ENCODE peak calls at places on chromosomes 13 and 19, in five cellular contexts. One of them, this sample, is unnamed.

GRCh38 chr19:35379992-35380391 is 9.1 kb downstream of the GPR42 start:
- DNase-seq in heart right ventricle: no peak
- DNase-seq in fibroblast of mammary gland: no peak
- DNase-seq in cardiac muscle cell: peak; percentile 73
- DNase-seq in fibroblast of pulmonary artery: no peak
- DNase-seq in this sample: peak; percentile 39

GRCh38 chr13:109088101-109088500 is 458.7 kb downstream of the MYO16 start:
- DNase-seq in heart right ventricle: no peak
- DNase-seq in cardiac muscle cell: no peak
- DNase-seq in fibroblast of pulmonary artery: peak; percentile 1
- DNase-seq in fibroblast of mammary gland: no peak
- DNase-seq in this sample: no peak

GRCh38 chr19:38319421-38320258 is at the start of gene KCNK6:
- DNase-seq in fibroblast of pulmonary artery: peak; percentile 23
- DNase-seq in fibroblast of mammary gland: peak; percentile 7
- DNase-seq in cardiac muscle cell: peak; percentile 63
- DNase-seq in heart right ventricle: peak; percentile 56
- DNase-seq in this sample: peak; percentile 92

GRCh38 chr19:1875646-1876493 is 9.4 kb downstream of the ABHD17A start:
- DNase-seq in fibroblast of mammary gland: peak; percentile 80
- DNase-seq in fibroblast of pulmonary artery: peak; percentile 89
- DNase-seq in cardiac muscle cell: peak; percentile 96
- DNase-seq in heart right ventricle: peak; percentile 91
- DNase-seq in this sample: peak; percentile 90

GRCh38 chr13:83162493-83162892 is 719.8 kb downstream of the SLITRK1 start:
- DNase-seq in fibroblast of mammary gland: peak; percentile 28
- DNase-seq in heart right ventricle: no peak
- DNase-seq in cardiac muscle cell: peak; percentile 44
- DNase-seq in fibroblast of pulmonary artery: no peak
- DNase-seq in this sample: no peak

GRCh38 chr19:48203227-48203793 is 32.8 kb downstream of the ZSWIM9 start:
- DNase-seq in fibroblast of mammary gland: no peak
- DNase-seq in heart right ventricle: no peak
- DNase-seq in cardiac muscle cell: no peak
- DNase-seq in fibroblast of pulmonary artery: no peak
- DNase-seq in this sample: no peak

GRCh38 chr13:76472916-76473315 is 413.3 kb downstream of the KCTD12 start:
- DNase-seq in fibroblast of pulmonary artery: no peak
- DNase-seq in cardiac muscle cell: peak; percentile 5
- DNase-seq in fibroblast of mammary gland: no peak
- DNase-seq in heart right ventricle: no peak
- DNase-seq in this sample: no peak

GRCh38 chr13:24360106-24360505 is 50.7 kb downstream of the C1QTNF9 start:
- DNase-seq in fibroblast of mammary gland: no peak
- DNase-seq in cardiac muscle cell: no peak
- DNase-seq in heart right ventricle: no peak
- DNase-seq in fibroblast of pulmonary artery: no peak
- DNase-seq in this sample: no peak

GRCh38 chr13:109652536-109652935 is 133.8 kb downstream of the IRS2 start:
- DNase-seq in cardiac muscle cell: no peak
- DNase-seq in fibroblast of pulmonary artery: peak; percentile 78
- DNase-seq in fibroblast of mammary gland: peak; percentile 24
- DNase-seq in heart right ventricle: no peak
- DNase-seq in this sample: no peak

GRCh38 chr19:51448745-51449093 is 9.5 kb downstream of the SIGLEC8 start:
- DNase-seq in heart right ventricle: no peak
- DNase-seq in cardiac muscle cell: no peak
- DNase-seq in fibroblast of pulmonary artery: no peak
- DNase-seq in fibroblast of mammary gland: no peak
- DNase-seq in this sample: no peak

GRCh38 chr19:6801397-6802086 is 29.0 kb downstream of the VAV1 start:
- DNase-seq in fibroblast of pulmonary artery: peak; percentile 26
- DNase-seq in fibroblast of mammary gland: no peak
- DNase-seq in heart right ventricle: peak; percentile 57
- DNase-seq in cardiac muscle cell: peak; percentile 0
- DNase-seq in this sample: peak; percentile 91

GRCh38 chr19:14505488-14506239 is 9.7 kb upstream of the GIPC1 start:
- DNase-seq in fibroblast of mammary gland: peak; percentile 72
- DNase-seq in fibroblast of pulmonary artery: peak; percentile 56
- DNase-seq in cardiac muscle cell: peak; percentile 69
- DNase-seq in heart right ventricle: no peak
- DNase-seq in this sample: peak; percentile 54

GRCh38 chr13:95858286-95859075 is 181.5 kb downstream of the DNAJC3 start:
- DNase-seq in fibroblast of mammary gland: peak; percentile 34
- DNase-seq in heart right ventricle: no peak
- DNase-seq in cardiac muscle cell: no peak
- DNase-seq in fibroblast of pulmonary artery: peak; percentile 95
- DNase-seq in this sample: no peak

GRCh38 chr13:50518791-50519201 is 324.7 kb downstream of the DLEU7 start:
- DNase-seq in fibroblast of pulmonary artery: no peak
- DNase-seq in cardiac muscle cell: no peak
- DNase-seq in fibroblast of mammary gland: no peak
- DNase-seq in heart right ventricle: no peak
- DNase-seq in this sample: no peak

GRCh38 chr13:33349996-33350826 is 64.7 kb upstream of the STARD13 start:
- DNase-seq in heart right ventricle: peak; percentile 61
- DNase-seq in fibroblast of pulmonary artery: peak; percentile 52
- DNase-seq in cardiac muscle cell: peak; percentile 44
- DNase-seq in fibroblast of mammary gland: peak; percentile 40
- DNase-seq in this sample: peak; percentile 90

GRCh38 chr19:8025321-8025720 is 19.9 kb upstream of the ELAVL1 start:
- DNase-seq in fibroblast of mammary gland: no peak
- DNase-seq in fibroblast of pulmonary artery: no peak
- DNase-seq in heart right ventricle: no peak
- DNase-seq in cardiac muscle cell: no peak
- DNase-seq in this sample: no peak

GRCh38 chr13:80276371-80277289 is 64.3 kb downstream of the SPRY2 start:
- DNase-seq in cardiac muscle cell: no peak
- DNase-seq in heart right ventricle: peak; percentile 38
- DNase-seq in fibroblast of mammary gland: peak; percentile 7
- DNase-seq in fibroblast of pulmonary artery: peak; percentile 75
- DNase-seq in this sample: peak; percentile 15

GRCh38 chr13:73096173-73097117 is 37.6 kb downstream of the KLF5 start:
- DNase-seq in heart right ventricle: no peak
- DNase-seq in fibroblast of mammary gland: peak; percentile 11
- DNase-seq in cardiac muscle cell: no peak
- DNase-seq in fibroblast of pulmonary artery: no peak
- DNase-seq in this sample: no peak

GRCh38 chr13:28137556-28137955 is 789 bp upstream of the PAN3 start:
- DNase-seq in heart right ventricle: peak; percentile 10
- DNase-seq in fibroblast of pulmonary artery: peak; percentile 13
- DNase-seq in cardiac muscle cell: no peak
- DNase-seq in fibroblast of mammary gland: peak; percentile 28
- DNase-seq in this sample: no peak

GRCh38 chr13:28136916-28137315 is 1.4 kb upstream of the PAN3 start:
- DNase-seq in fibroblast of mammary gland: peak; percentile 28
- DNase-seq in heart right ventricle: no peak
- DNase-seq in cardiac muscle cell: no peak
- DNase-seq in fibroblast of pulmonary artery: no peak
- DNase-seq in this sample: no peak

GRCh38 chr13:28138756-28139470 is 568 bp downstream of the PAN3 start:
- DNase-seq in heart right ventricle: peak; percentile 92
- DNase-seq in fibroblast of mammary gland: peak; percentile 84
- DNase-seq in fibroblast of pulmonary artery: peak; percentile 96
- DNase-seq in cardiac muscle cell: peak; percentile 90
- DNase-seq in this sample: peak; percentile 84

GRCh38 chr13:28140433-28141125 is 2.2 kb downstream of the PAN3 start:
- DNase-seq in fibroblast of mammary gland: peak; percentile 3
- DNase-seq in heart right ventricle: no peak
- DNase-seq in cardiac muscle cell: no peak
- DNase-seq in fibroblast of pulmonary artery: peak; percentile 7
- DNase-seq in this sample: no peak

DNA sequence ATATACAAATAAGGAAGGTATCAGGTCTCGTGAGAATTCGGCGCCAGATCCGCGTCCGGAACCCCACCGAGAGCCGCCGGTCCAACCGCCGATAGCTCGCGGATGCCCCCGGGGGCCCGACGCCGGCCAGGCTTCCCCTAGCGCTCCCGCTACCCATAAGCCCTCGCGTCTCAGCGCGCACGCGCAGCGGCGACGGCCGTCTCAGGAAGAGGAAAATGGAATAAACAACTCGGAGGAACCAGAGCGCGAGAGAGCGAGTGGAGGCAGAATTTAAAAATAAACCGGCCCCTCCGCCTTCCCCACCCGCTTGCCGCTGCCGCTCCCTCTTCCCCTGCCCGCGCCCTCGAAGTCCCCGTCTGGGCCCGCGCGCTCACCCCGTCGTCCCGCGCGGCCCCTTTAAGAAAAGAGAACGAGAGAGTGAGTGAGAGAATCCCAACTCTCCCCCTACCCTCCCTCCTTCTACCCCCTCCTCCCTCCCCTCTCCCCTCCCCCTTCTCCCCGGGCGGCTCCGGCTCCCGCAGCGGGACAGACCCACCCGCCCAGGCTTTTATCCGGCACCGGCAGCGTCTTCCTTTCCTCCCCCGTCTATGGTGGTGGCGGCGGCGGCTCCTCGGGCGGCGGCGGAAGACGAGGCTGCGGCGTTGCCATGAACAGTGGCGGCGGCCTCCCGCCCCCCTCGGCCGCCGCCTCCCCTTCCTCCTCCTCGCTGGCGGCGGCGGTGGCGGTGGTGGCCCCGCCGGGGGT is at the start of gene PAN3:
- DNase-seq in fibroblast of pulmonary artery: peak; percentile 92
- DNase-seq in heart right ventricle: peak; percentile 93
- DNase-seq in cardiac muscle cell: peak; percentile 94
- DNase-seq in fibroblast of mammary gland: peak; percentile 85
- DNase-seq in this sample: peak; percentile 89
- TF ChIP-seq CTCF in fibroblast of pulmonary artery: peak; percentile 5
- TF ChIP-seq CTCF in heart right ventricle: no peak
- TF ChIP-seq CTCF in cardiac muscle cell: peak; percentile 12
- TF ChIP-seq CTCF in fibroblast of mammary gland: no peak
- TF ChIP-seq CTCF in this sample: no peak

GRCh38 chr19:58581227-58582141 is 8.3 kb upstream of the MZF1 start:
- DNase-seq in fibroblast of pulmonary artery: peak; percentile 91
- DNase-seq in fibroblast of mammary gland: peak; percentile 89
- DNase-seq in cardiac muscle cell: peak; percentile 94
- DNase-seq in heart right ventricle: peak; percentile 88
- DNase-seq in this sample: peak; percentile 78
- TF ChIP-seq CTCF in fibroblast of pulmonary artery: peak; percentile 98
- TF ChIP-seq CTCF in fibroblast of mammary gland: peak; percentile 97
- TF ChIP-seq CTCF in cardiac muscle cell: peak; percentile 98
- TF ChIP-seq CTCF in heart right ventricle: peak; percentile 85
- TF ChIP-seq CTCF in this sample: peak; percentile 66

GRCh38 chr19:29943615-29944014 is 1.6 kb downstream of the URI1 start:
- DNase-seq in fibroblast of mammary gland: peak; percentile 59
- DNase-seq in fibroblast of pulmonary artery: no peak
- DNase-seq in cardiac muscle cell: no peak
- DNase-seq in heart right ventricle: no peak
- DNase-seq in this sample: no peak

GRCh38 chr19:29941828-29942403 is at the start of gene URI1:
- DNase-seq in fibroblast of mammary gland: peak; percentile 71
- DNase-seq in heart right ventricle: peak; percentile 91
- DNase-seq in fibroblast of pulmonary artery: peak; percentile 84
- DNase-seq in cardiac muscle cell: peak; percentile 93
- DNase-seq in this sample: peak; percentile 85

GRCh38 chr19:29940971-29941585 is 961 bp upstream of the URI1 start:
- DNase-seq in fibroblast of mammary gland: no peak
- DNase-seq in cardiac muscle cell: no peak
- DNase-seq in heart right ventricle: no peak
- DNase-seq in fibroblast of pulmonary artery: no peak
- DNase-seq in this sample: no peak

GRCh38 chr19:29944415-29945012 is 2.5 kb downstream of the URI1 start:
- DNase-seq in fibroblast of pulmonary artery: no peak
- DNase-seq in fibroblast of mammary gland: no peak
- DNase-seq in cardiac muscle cell: no peak
- DNase-seq in heart right ventricle: no peak
- DNase-seq in this sample: no peak

DNA sequence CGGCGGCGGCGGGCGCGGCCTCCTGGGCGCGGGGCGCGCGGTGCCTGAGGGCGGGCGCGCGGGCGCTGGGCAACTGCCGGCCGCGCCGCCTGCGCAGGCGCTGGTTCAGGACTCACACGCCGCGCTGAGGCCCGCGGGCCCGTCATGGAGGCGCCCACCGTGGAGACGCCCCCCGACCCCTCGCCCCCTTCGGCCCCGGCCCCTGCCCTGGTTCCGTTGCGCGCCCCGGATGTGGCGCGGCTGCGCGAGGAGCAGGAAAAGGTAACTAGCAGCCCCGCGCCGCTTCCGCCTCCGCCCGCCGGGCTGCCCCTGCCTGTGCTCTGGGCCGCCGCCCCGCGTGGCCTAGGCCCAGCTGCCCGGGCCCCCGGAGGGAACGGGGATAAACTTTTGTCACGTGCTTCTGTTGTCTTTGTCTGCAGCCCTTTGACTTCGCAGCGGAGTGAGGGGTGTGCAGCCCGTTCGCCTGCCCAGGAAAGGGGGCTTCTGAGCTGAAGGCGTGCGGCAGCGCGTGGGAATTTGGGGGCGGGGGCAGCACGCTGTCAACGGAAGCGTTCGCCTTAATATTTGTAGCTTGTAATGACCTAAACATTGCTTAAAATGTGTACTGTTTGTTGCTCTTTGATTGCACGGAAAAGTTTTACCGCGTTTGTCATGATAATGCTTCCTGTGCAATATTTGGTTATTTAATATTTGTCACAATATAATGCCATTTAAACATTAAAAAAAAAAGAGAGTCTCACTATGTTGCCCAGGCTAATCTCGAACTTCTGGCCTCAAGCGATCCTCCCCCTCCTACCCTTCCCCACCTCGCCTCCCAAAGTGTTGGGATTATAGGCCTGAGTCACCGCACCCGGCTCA is 594 bp downstream of the URI1 start:
- DNase-seq in fibroblast of pulmonary artery: no peak
- DNase-seq in heart right ventricle: peak; percentile 43
- DNase-seq in fibroblast of mammary gland: peak; percentile 22
- DNase-seq in cardiac muscle cell: peak; percentile 77
- DNase-seq in this sample: peak; percentile 89
- TF ChIP-seq CTCF in fibroblast of pulmonary artery: no peak
- TF ChIP-seq CTCF in heart right ventricle: no peak
- TF ChIP-seq CTCF in fibroblast of mammary gland: no peak
- TF ChIP-seq CTCF in cardiac muscle cell: no peak
- TF ChIP-seq CTCF in this sample: no peak

DNA sequence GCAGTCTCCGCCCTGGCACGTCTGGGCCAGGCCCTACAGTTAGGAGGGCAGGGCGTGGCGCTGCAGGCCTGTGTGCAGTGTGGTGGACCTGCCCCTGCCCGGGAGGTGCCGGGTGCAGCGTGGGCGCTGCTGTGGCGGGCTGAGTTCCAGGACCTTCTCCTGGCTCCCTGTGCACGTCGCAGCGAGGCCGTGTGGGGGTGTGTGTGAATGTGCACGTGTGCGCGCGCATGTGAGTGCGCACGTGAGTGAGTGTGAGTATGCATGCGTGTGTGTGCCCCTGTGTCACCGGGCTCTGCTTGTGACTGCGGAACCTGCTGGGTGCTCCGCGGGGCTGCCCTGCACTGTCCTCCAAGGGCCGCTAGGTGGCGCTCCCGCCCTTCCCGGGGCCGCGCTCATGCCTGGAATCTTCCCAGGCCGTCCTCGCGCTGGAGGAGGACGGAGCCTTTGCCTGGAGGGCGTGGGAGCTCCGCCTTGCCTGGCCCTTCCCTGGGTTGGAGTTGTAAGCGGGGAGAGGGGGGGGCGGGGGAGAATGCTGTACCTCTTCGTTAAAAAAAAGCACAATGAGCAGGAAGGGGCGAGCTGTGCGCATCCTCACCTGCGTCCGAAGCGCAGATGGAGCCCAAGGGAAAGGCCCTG is 79.3 kb downstream of the KDM4B start:
- DNase-seq in heart right ventricle: peak; percentile 68
- DNase-seq in cardiac muscle cell: peak; percentile 83
- DNase-seq in fibroblast of pulmonary artery: peak; percentile 82
- DNase-seq in fibroblast of mammary gland: peak; percentile 75
- DNase-seq in this sample: peak; percentile 97
- TF ChIP-seq CTCF in heart right ventricle: peak; percentile 98
- TF ChIP-seq CTCF in cardiac muscle cell: peak; percentile 96
- TF ChIP-seq CTCF in fibroblast of pulmonary artery: peak; percentile 90
- TF ChIP-seq CTCF in fibroblast of mammary gland: peak; percentile 85
- TF ChIP-seq CTCF in this sample: peak; percentile 98

GRCh38 chr19:58387338-58388174 is 487 bp downstream of the RPS5 start:
- DNase-seq in fibroblast of mammary gland: peak; percentile 16
- DNase-seq in heart right ventricle: no peak
- DNase-seq in cardiac muscle cell: no peak
- DNase-seq in fibroblast of pulmonary artery: no peak
- DNase-seq in this sample: no peak
- TF ChIP-seq CTCF in fibroblast of mammary gland: no peak
- TF ChIP-seq CTCF in heart right ventricle: no peak
- TF ChIP-seq CTCF in cardiac muscle cell: peak; percentile 12
- TF ChIP-seq CTCF in fibroblast of pulmonary artery: no peak
- TF ChIP-seq CTCF in this sample: no peak

This sample was measured in lower leg skin.